ENCODE peak calls at places on chromosomes 11 and 22, in eight cellular contexts. B is HCT116, R is spleen, Q is SK-N-SH, O is sigmoid colon, E is prostate gland, Z is endothelial cell of umbilical vein, W is stomach. G is an unnamed sample. For H3K36me3, the result is how much of the 10 kb centered on the place peaks cover.

GRCh38 chr11:64721359-64721699 is 1.7 kb downstream of the NRXN2 start:
- DNase-seq in B (no peak), R (no peak), Q (no peak), O (no peak), E (no peak), Z (no peak), W (no peak), G (no peak)

GRCh38 chr11:71221851-71222250 is 30.5 kb downstream of the SHANK2 start:
- DNase-seq in B (no peak), R (peak), Q (no peak), O (peak), E (no peak), Z (no peak), W (no peak), G (no peak)

GRCh38 chr22:33519140-33519973 is 400.9 kb downstream of the LARGE1 start:
- DNase-seq in B (no peak), R (no peak), Q (peak), O (no peak), E (peak), Z (no peak), W (no peak), G (peak)

GRCh38 chr11:93444671-93445073 is 98.5 kb downstream of the SMCO4 start:
- DNase-seq in B (no peak), R (no peak), Q (no peak), O (no peak), E (no peak), Z (no peak), W (no peak), G (no peak)

GRCh38 chr11:11345099-11345498 is 8.0 kb downstream of the CSNK2A3 start:
- DNase-seq in B (no peak), R (no peak), Q (no peak), O (no peak), E (peak), Z (no peak), W (peak), G (no peak)

GRCh38 chr11:65613091-65613928 is 711 bp downstream of the MAP3K11 start:
- DNase-seq in B (no peak), R (peak), Q (no peak), O (no peak), E (no peak), Z (peak), W (peak), G (no peak)

GRCh38 chr11:58133329-58134076 is 8.2 kb upstream of the OR9I1 start:
- DNase-seq in B (no peak), R (no peak), Q (no peak), O (no peak), E (no peak), Z (no peak), W (no peak), G (no peak)

GRCh38 chr11:119614227-119615002 is 114.6 kb downstream of the NECTIN1 start:
- DNase-seq in B (no peak), R (no peak), Q (no peak), O (no peak), E (no peak), Z (no peak), W (no peak), G (no peak)

GRCh38 chr11:32870676-32871075 is 21.9 kb upstream of the QSER1 start:
- DNase-seq in B (no peak), R (no peak), Q (peak), O (no peak), E (no peak), Z (no peak), W (no peak), G (no peak)

GRCh38 chr11:124541204-124541603 is 2.2 kb downstream of the OR8B12 start:
- DNase-seq in B (no peak), R (no peak), Q (no peak), O (no peak), E (no peak), Z (no peak), W (no peak), G (no peak)

GRCh38 chr22:27867958-27868737 is 50.9 kb downstream of the PITPNB start:
- DNase-seq in B (no peak), R (no peak), Q (no peak), O (no peak), E (no peak), Z (no peak), W (no peak), G (no peak)

GRCh38 chr11:17564687-17565042 is 17.6 kb downstream of the OTOG start:
- DNase-seq in B (no peak), R (no peak), Q (no peak), O (no peak), E (no peak), Z (no peak), W (no peak), G (no peak)

GRCh38 chr22:31127181-31127772 is 4.5 kb downstream of the INPP5J start:
- DNase-seq in B (no peak), R (peak), Q (no peak), O (no peak), E (no peak), Z (no peak), W (no peak), G (no peak)
- H3K4me3 ChIP-seq in B (no peak), R (no peak), Q (no peak), O (no peak), E (no peak), Z (no peak), W (no peak), G (no peak)

GRCh38 chr22:20094158-20094807 is 14.2 kb downstream of the DGCR8 start:
- DNase-seq in B (no peak), R (peak), Q (no peak), O (no peak), E (no peak), Z (no peak), W (no peak), G (no peak)
- H3K36me3 ChIP-seq in B (half or more), R (half or more), Q (half or more), O (half or more), E (under half), Z (half or more), W (half or more), G (half or more)

GRCh38 chr11:19789245-19789644 is 76.6 kb downstream of the NAV2 start:
- DNase-seq in B (no peak), R (no peak), Q (no peak), O (no peak), E (no peak), Z (no peak), W (no peak), G (no peak)

GRCh38 chr11:19793356-19793755 is 80.7 kb downstream of the NAV2 start:
- DNase-seq in B (no peak), R (no peak), Q (no peak), O (no peak), E (no peak), Z (no peak), W (peak), G (no peak)

GRCh38 chr11:19792510-19792909 is 79.9 kb downstream of the NAV2 start:
- DNase-seq in B (no peak), R (no peak), Q (peak), O (no peak), E (no peak), Z (no peak), W (no peak), G (no peak)

GRCh38 chr11:19789840-19790710 is 77.4 kb downstream of the NAV2 start:
- DNase-seq in B (no peak), R (no peak), Q (no peak), O (no peak), E (no peak), Z (no peak), W (no peak), G (no peak)

GRCh38 chr11:19790831-19791552 is 78.4 kb downstream of the NAV2 start:
- DNase-seq in B (no peak), R (no peak), Q (no peak), O (no peak), E (no peak), Z (no peak), W (no peak), G (no peak)
- TF ChIP-seq POLR2AphosphoS5 in B (no peak), R (no peak), Q (no peak), O (no peak), E (no peak), Z (no peak), W (no peak), G (no peak)

DNA sequence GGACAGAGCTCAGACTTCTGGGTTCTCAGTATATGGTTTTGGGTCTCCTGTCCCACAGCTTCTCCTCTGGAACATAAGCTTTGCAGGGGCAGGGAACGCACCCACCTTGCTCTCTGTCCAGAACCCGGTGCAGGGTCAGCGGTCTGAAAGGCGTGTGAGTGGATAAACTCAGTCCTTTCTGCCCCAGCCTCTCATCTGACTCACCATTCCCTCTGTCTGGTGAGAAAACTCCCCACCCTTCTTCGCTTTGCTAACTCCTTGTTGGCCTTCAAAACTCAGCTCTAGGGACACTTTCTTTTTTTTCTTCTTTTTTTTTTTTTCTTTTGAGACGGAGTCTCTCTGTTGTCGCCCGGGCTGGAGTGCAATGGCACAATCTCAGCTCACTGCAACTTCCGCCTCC is 68.9 kb upstream of the NUP50 start:
- DNase-seq in B (no peak), R (no peak), Q (no peak), O (no peak), E (no peak), Z (no peak), W (no peak), G (no peak)
- H3K4me3 ChIP-seq in B (no peak), R (no peak), Q (no peak), O (no peak), E (no peak), Z (no peak), W (no peak), G (no peak)

GRCh38 chr11:134202661-134203060 is 21.1 kb downstream of the NCAPD3 start:
- DNase-seq in B (no peak), R (no peak), Q (no peak), O (no peak), E (no peak), Z (no peak), W (no peak), G (no peak)

GRCh38 chr11:134199531-134199930 is 24.2 kb downstream of the NCAPD3 start:
- DNase-seq in B (no peak), R (no peak), Q (no peak), O (no peak), E (no peak), Z (no peak), W (no peak), G (no peak)

GRCh38 chr11:134200688-134201087 is 23.1 kb downstream of the NCAPD3 start:
- DNase-seq in B (no peak), R (no peak), Q (no peak), O (no peak), E (no peak), Z (no peak), W (no peak), G (no peak)

GRCh38 chr11:134196756-134197155 is 27.0 kb downstream of the NCAPD3 start:
- DNase-seq in B (no peak), R (no peak), Q (no peak), O (no peak), E (no peak), Z (no peak), W (no peak), G (no peak)
- H3K36me3 ChIP-seq in B (under half), R (half or more), Q (under half), O (half or more), E (under half), Z (under half), W (half or more), G (half or more)

GRCh38 chr22:20107951-20108756 is 7.8 kb upstream of the RANBP1 start:
- DNase-seq in B (no peak), R (peak), Q (no peak), O (no peak), E (no peak), Z (no peak), W (no peak), G (no peak)
- TF ChIP-seq POLR2AphosphoS5 in B (no peak), R (peak), Q (no peak), O (no peak), E (no peak), Z (no peak), W (no peak), G (no peak)

DNA sequence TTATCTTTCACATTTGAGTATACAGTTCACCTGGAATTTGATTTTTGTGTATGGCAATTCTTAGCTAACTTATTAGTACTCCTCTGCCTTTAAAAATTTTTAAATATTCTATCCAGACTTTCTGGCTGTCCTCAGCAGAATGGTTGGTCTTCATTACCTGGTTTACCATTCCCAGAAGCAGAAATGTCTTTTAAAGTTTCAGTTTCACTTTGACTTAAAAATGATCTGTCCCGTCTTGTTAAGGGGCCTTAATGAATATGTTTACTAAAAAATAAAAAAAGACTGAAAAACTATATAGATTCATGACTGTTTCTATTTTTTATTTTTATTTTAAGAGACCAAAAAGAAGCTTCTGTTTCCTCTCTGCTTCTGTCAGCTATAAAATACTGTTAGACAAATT is 70.5 kb upstream of the TNRC6B start:
- DNase-seq in B (no peak), R (no peak), Q (no peak), O (no peak), E (no peak), Z (no peak), W (no peak), G (no peak)
- H3K4me3 ChIP-seq in B (no peak), R (peak), Q (no peak), O (peak), E (peak), Z (peak), W (peak), G (no peak)

GRCh38 chr11:46686886-46687810 is 13.3 kb downstream of the ARHGAP1 start:
- DNase-seq in B (no peak), R (no peak), Q (no peak), O (no peak), E (peak), Z (no peak), W (no peak), G (no peak)
- H3K36me3 ChIP-seq in B (under half), R (half or more), Q (under half), O (half or more), E (under half), Z (under half), W (half or more), G (under half)

DNA sequence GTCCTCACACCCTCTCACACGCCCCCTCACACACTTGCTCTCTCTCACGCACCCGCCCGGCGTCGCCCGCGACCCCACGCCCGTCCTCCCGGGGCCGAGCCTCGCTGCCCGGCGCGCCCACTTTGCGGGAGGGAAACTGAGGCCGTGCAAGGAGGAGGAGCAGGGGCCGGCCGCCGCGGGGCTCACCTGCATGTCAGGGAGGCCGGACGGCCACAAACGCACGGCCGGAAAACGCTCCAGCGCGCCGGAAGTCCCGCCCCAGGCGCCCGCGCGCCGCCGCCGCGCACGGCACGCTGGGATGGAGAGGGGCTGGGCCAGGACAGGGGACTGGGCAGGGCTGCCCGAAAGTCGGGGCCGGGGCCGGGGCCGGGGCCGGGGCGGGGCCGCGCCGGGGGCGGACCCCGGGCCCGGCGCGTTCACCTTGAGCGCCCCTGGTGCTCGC is at the start of gene CHID1:
- DNase-seq in B (peak), R (peak), Q (peak), O (peak), E (peak), Z (peak), W (peak), G (no peak)
- TF ChIP-seq POLR2AphosphoS5 in B (peak), R (peak), Q (peak), O (peak), E (peak), Z (no peak), W (peak), G (peak)

GRCh38 chr11:118581057-118581456 is 8.8 kb downstream of the ARCN1 start:
- DNase-seq in B (no peak), R (no peak), Q (no peak), O (no peak), E (no peak), Z (peak), W (no peak), G (no peak)
- H3K4me3 ChIP-seq in B (no peak), R (no peak), Q (no peak), O (no peak), E (no peak), Z (peak), W (no peak), G (no peak)